ENCODE peak calls at places on chromosomes 13 and 19, in six cellular contexts. T, M, K, V, L and R are unnamed samples.

GRCh38 chr13:36026556-36026955 is 104.6 kb downstream of the DCLK1 start:
- DNase-seq in T (no peak), M (no peak), K (no peak), V (no peak), L (no peak), R (no peak)

GRCh38 chr19:49564616-49565045 is 15.7 kb downstream of the NOSIP start:
- DNase-seq in T (no peak), M (no peak), K (no peak), V (no peak), L (no peak), R (no peak)

GRCh38 chr13:113916330-113916815 is 52.5 kb upstream of the GAS6 start:
- DNase-seq in T (no peak), M (peak), K (no peak), V (no peak), L (no peak), R (no peak)

GRCh38 chr19:35533822-35534521 is 716 bp downstream of the GAPDHS start:
- DNase-seq in T (peak), M (no peak), K (peak), V (peak), L (no peak), R (peak)

GRCh38 chr13:60397693-60398437 is 845 bp downstream of the TDRD3 start:
- DNase-seq in T (peak), M (peak), K (peak), V (peak), L (peak), R (peak)

GRCh38 chr19:6061420-6062130 is 48.7 kb downstream of the RFX2 start:
- DNase-seq in T (no peak), M (peak), K (no peak), V (no peak), L (peak), R (no peak)

GRCh38 chr13:50798923-50799322 is 44.6 kb downstream of the DLEU7 start:
- DNase-seq in T (no peak), M (no peak), K (no peak), V (no peak), L (no peak), R (no peak)

GRCh38 chr19:42242512-42243409 is at the start of gene GSK3A:
- DNase-seq in T (peak), M (peak), K (peak), V (peak), L (peak), R (peak)

GRCh38 chr13:31769581-31769980 is 30.3 kb downstream of the RXFP2 start:
- DNase-seq in T (no peak), M (no peak), K (no peak), V (no peak), L (no peak), R (no peak)

GRCh38 chr19:49555600-49556411 is 24.6 kb downstream of the NOSIP start:
- DNase-seq in T (peak), M (no peak), K (no peak), V (peak), L (peak), R (peak)

DNA sequence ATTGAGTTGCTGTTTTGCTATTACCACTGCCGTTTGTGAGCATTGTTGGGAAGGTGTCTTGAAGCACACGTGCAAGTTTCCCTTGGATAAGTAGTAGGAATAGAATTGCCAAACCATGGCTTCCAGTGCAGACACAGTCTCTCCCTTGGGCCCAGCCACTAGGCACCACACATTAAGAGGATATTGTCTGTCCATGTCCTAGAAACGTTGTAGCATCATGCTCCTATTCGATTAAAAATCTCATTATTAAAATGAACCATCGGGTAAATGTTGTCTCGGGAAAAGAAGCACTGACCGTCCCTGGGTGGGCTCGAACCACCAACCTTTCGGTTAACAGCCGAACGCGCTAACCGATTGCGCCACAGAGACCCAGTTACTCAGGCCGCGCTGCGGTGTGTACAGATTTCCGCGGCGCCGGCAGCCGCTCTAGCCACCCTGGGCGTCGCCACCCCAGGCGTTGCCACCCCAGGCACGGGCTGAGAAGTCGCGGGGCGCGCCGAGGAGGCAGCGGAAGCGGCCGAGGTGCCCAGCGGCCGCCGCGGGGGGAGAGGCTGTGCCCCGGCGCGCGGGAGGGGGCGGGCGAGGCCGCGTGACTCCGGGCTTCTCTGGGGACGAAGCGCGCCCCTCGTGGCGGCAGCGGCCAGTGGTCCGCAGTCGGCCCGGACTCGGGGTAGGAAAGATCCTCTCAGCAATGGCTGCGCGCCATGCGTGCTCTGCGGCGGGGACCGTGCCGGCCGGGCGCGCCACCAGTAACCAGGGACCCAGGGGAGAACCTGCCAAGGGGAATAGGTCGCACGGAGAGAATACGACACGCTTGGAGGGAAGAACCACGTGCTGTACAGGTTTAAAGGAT is 56.2 kb downstream of the USPL1 start:
- DNase-seq in T (peak), M (peak), K (peak), V (peak), L (peak), R (peak)
- TF ChIP-seq POLR2AphosphoS5 in T (no peak), M (peak), K (no peak), V (peak), L (no peak), R (peak)

GRCh38 chr13:99726261-99726894 is 225.1 kb downstream of the TM9SF2 start:
- DNase-seq in T (no peak), M (no peak), K (no peak), V (no peak), L (no peak), R (peak)

GRCh38 chr13:99733346-99733745 is 232.1 kb downstream of the TM9SF2 start:
- DNase-seq in T (no peak), M (no peak), K (no peak), V (no peak), L (no peak), R (no peak)

GRCh38 chr13:99730403-99730802 is 229.1 kb downstream of the TM9SF2 start:
- DNase-seq in T (no peak), M (no peak), K (no peak), V (no peak), L (no peak), R (peak)

GRCh38 chr13:99731747-99732146 is 230.5 kb downstream of the TM9SF2 start:
- DNase-seq in T (no peak), M (no peak), K (no peak), V (no peak), L (no peak), R (peak)

GRCh38 chr13:99729745-99730144 is 228.5 kb downstream of the TM9SF2 start:
- DNase-seq in T (no peak), M (no peak), K (no peak), V (no peak), L (no peak), R (peak)
- TF ChIP-seq POLR2A in T (no peak), M (no peak), K (no peak), V (no peak), L (no peak), R (no peak)

GRCh38 chr13:30121666-30122065 is 185.7 kb downstream of the KATNAL1 start:
- DNase-seq in T (no peak), M (no peak), K (no peak), V (no peak), L (no peak), R (no peak)
- TF ChIP-seq CTCF in T (no peak), M (no peak), K (no peak), V (no peak), L (no peak), R (no peak)

GRCh38 chr13:76878043-76878442 is 8.2 kb downstream of the KCTD12 start:
- DNase-seq in T (no peak), M (no peak), K (no peak), V (no peak), L (no peak), R (no peak)

GRCh38 chr13:76882431-76882830 is 3.8 kb downstream of the KCTD12 start:
- DNase-seq in T (no peak), M (peak), K (no peak), V (no peak), L (no peak), R (no peak)

GRCh38 chr13:76875256-76875655 is 10.9 kb downstream of the KCTD12 start:
- DNase-seq in T (no peak), M (no peak), K (no peak), V (no peak), L (no peak), R (no peak)

GRCh38 chr13:76879876-76880270 is 6.3 kb downstream of the KCTD12 start:
- DNase-seq in T (no peak), M (no peak), K (no peak), V (no peak), L (no peak), R (no peak)

DNA sequence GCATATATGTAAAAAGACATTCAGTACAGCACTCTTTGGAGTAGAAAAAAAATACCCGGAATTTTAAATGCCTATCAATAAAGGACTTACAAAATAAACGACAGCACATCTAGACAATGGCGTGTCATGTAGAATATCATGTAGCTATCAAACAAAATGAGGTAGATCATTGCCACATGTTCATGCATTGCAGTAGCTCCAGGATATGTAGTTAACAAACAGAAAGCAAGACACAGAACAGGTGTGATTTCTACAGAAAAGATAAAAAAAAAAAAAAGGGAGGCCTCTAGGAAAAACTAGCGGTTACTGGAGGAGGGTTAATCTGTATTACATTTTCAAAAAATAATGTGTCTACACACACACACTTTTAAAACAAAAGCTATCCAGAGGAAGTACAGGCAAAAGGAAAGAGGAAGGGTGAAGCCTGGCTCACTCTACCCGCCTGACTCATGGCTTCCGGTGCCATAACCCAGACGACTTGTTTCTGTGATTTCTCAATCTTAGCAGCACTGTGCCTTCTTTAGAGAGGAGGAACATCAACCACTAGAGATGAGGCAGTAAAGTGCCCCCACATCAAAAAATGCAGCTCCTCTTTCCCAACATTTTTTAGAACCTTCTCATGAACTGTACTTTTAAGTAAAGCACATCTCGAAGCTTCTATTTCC is 6.9 kb downstream of the KCTD12 start:
- DNase-seq in T (no peak), M (peak), K (no peak), V (peak), L (peak), R (peak)
- TF ChIP-seq POLR2AphosphoS5 in T (no peak), M (peak), K (no peak), V (peak), L (peak), R (no peak)

GRCh38 chr19:52170304-52170703 is 1.1 kb downstream of the ZNF836 start:
- DNase-seq in T (no peak), M (no peak), K (no peak), V (no peak), L (no peak), R (no peak)
- TF ChIP-seq POLR2A in T (no peak), M (no peak), K (no peak), V (no peak), L (no peak), R (no peak)

GRCh38 chr13:40681341-40682051 is 15.1 kb upstream of the FOXO1 start:
- DNase-seq in T (peak), M (no peak), K (no peak), V (no peak), L (no peak), R (no peak)
- TF ChIP-seq CTCF in T (no peak), M (no peak), K (no peak), V (no peak), L (no peak), R (no peak)

DNA sequence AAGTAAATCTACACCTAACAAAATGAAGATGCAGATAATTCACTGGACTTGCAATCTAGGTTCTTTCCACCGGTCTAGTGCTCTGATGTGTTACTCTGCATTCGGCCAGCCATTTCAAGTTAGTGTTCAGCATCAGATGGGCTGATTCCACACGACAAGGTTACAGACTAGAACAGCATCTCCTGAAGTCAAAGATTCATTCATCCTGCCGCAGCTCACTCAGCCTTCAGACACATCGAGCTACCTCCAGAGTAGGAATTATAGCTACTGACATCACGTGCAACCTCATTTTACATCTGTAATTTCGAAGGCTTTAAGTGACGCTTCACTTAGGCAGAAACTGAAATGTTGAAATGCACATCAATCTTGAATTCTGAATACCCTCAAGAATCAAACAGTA is 76.5 kb downstream of the LHFPL6 start:
- DNase-seq in T (no peak), M (no peak), K (no peak), V (no peak), L (no peak), R (no peak)
- TF ChIP-seq POLR2AphosphoS5 in T (no peak), M (no peak), K (no peak), V (no peak), L (no peak), R (no peak)